ENCODE peak calls at places on chromosomes 2 and 18, in seven cellular contexts. One of them, this sample, is unnamed.

GRCh38 chr2:218079943-218080913 is 11.2 kb downstream of the RUFY4 start:
- DNase-seq in K562: no peak
- DNase-seq in GM12892: no peak
- DNase-seq in GM12878: no peak
- DNase-seq in HepG2: peak
- DNase-seq in H1: no peak
- DNase-seq in SK-N-SH: no peak
- DNase-seq in this sample: no peak

GRCh38 chr2:138112536-138112935 is 148.3 kb downstream of the HNMT start:
- DNase-seq in K562: no peak
- DNase-seq in GM12892: no peak
- DNase-seq in GM12878: no peak
- DNase-seq in HepG2: no peak
- DNase-seq in H1: no peak
- DNase-seq in SK-N-SH: no peak
- DNase-seq in this sample: no peak

GRCh38 chr2:675982-676646 is 1.1 kb downstream of the TMEM18 start:
- DNase-seq in K562: peak
- DNase-seq in GM12892: no peak
- DNase-seq in GM12878: no peak
- DNase-seq in HepG2: peak
- DNase-seq in H1: peak
- DNase-seq in SK-N-SH: peak
- DNase-seq in this sample: no peak

GRCh38 chr2:26581991-26582842 is 58.9 kb downstream of the CIB4 start:
- DNase-seq in K562: no peak
- DNase-seq in GM12892: no peak
- DNase-seq in GM12878: no peak
- DNase-seq in HepG2: no peak
- DNase-seq in H1: no peak
- DNase-seq in SK-N-SH: peak
- DNase-seq in this sample: no peak

GRCh38 chr2:88885275-88885674 is 193.8 kb downstream of the RPIA start:
- DNase-seq in K562: no peak
- DNase-seq in GM12892: no peak
- DNase-seq in GM12878: no peak
- DNase-seq in HepG2: no peak
- DNase-seq in H1: no peak
- DNase-seq in SK-N-SH: no peak
- DNase-seq in this sample: peak

GRCh38 chr2:210086292-210086691 is 83.9 kb downstream of the RPE start:
- DNase-seq in K562: no peak
- DNase-seq in GM12892: no peak
- DNase-seq in GM12878: no peak
- DNase-seq in HepG2: no peak
- DNase-seq in H1: no peak
- DNase-seq in SK-N-SH: no peak
- DNase-seq in this sample: no peak

GRCh38 chr2:179636100-179636980 is 225.1 kb downstream of the ZNF385B start:
- DNase-seq in K562: no peak
- DNase-seq in GM12892: no peak
- DNase-seq in GM12878: no peak
- DNase-seq in HepG2: peak
- DNase-seq in H1: no peak
- DNase-seq in SK-N-SH: no peak
- DNase-seq in this sample: no peak

GRCh38 chr2:168997113-168997512 is 34.0 kb downstream of the ABCB11 start:
- DNase-seq in K562: no peak
- DNase-seq in GM12892: no peak
- DNase-seq in GM12878: no peak
- DNase-seq in HepG2: no peak
- DNase-seq in H1: no peak
- DNase-seq in SK-N-SH: no peak
- DNase-seq in this sample: no peak

GRCh38 chr2:10303174-10303633 is 500 bp downstream of the HPCAL1 start:
- DNase-seq in K562: no peak
- DNase-seq in GM12892: no peak
- DNase-seq in GM12878: no peak
- DNase-seq in HepG2: no peak
- DNase-seq in H1: no peak
- DNase-seq in SK-N-SH: no peak
- DNase-seq in this sample: no peak

GRCh38 chr2:74264281-74264680 is 65.9 kb downstream of the MTHFD2 start:
- DNase-seq in K562: no peak
- DNase-seq in GM12892: no peak
- DNase-seq in GM12878: no peak
- DNase-seq in HepG2: no peak
- DNase-seq in H1: no peak
- DNase-seq in SK-N-SH: no peak
- DNase-seq in this sample: no peak

GRCh38 chr2:43948370-43948769 is 47.4 kb downstream of the LRPPRC start:
- DNase-seq in K562: no peak
- DNase-seq in GM12892: no peak
- DNase-seq in GM12878: no peak
- DNase-seq in HepG2: no peak
- DNase-seq in H1: no peak
- DNase-seq in SK-N-SH: no peak
- DNase-seq in this sample: no peak

GRCh38 chr2:38748857-38749804 is 2.0 kb downstream of the SRSF7 start:
- DNase-seq in K562: no peak
- DNase-seq in GM12892: no peak
- DNase-seq in GM12878: no peak
- DNase-seq in HepG2: no peak
- DNase-seq in H1: no peak
- DNase-seq in SK-N-SH: no peak
- DNase-seq in this sample: no peak

GRCh38 chr2:38747819-38748218 is 3.3 kb downstream of the SRSF7 start:
- DNase-seq in K562: no peak
- DNase-seq in GM12892: no peak
- DNase-seq in GM12878: no peak
- DNase-seq in HepG2: no peak
- DNase-seq in H1: no peak
- DNase-seq in SK-N-SH: no peak
- DNase-seq in this sample: no peak

GRCh38 chr2:38750011-38750792 is 959 bp downstream of the SRSF7 start:
- DNase-seq in K562: peak
- DNase-seq in GM12892: peak
- DNase-seq in GM12878: no peak
- DNase-seq in HepG2: no peak
- DNase-seq in H1: no peak
- DNase-seq in SK-N-SH: peak
- DNase-seq in this sample: peak

GRCh38 chr2:38747007-38747424 is 4.1 kb downstream of the SRSF7 start:
- DNase-seq in K562: no peak
- DNase-seq in GM12892: no peak
- DNase-seq in GM12878: no peak
- DNase-seq in HepG2: no peak
- DNase-seq in H1: no peak
- DNase-seq in SK-N-SH: peak
- DNase-seq in this sample: no peak

GRCh38 chr2:38748391-38748790 is 2.8 kb downstream of the SRSF7 start:
- DNase-seq in K562: no peak
- DNase-seq in GM12892: no peak
- DNase-seq in GM12878: no peak
- DNase-seq in HepG2: no peak
- DNase-seq in H1: no peak
- DNase-seq in SK-N-SH: no peak
- DNase-seq in this sample: no peak
- TF ChIP-seq TAF1 in K562: no peak
- TF ChIP-seq TAF1 in GM12892: no peak
- TF ChIP-seq TAF1 in GM12878: no peak
- TF ChIP-seq TAF1 in HepG2: no peak
- TF ChIP-seq TAF1 in H1: no peak
- TF ChIP-seq TAF1 in SK-N-SH: no peak
- TF ChIP-seq TAF1 in this sample: no peak

DNA sequence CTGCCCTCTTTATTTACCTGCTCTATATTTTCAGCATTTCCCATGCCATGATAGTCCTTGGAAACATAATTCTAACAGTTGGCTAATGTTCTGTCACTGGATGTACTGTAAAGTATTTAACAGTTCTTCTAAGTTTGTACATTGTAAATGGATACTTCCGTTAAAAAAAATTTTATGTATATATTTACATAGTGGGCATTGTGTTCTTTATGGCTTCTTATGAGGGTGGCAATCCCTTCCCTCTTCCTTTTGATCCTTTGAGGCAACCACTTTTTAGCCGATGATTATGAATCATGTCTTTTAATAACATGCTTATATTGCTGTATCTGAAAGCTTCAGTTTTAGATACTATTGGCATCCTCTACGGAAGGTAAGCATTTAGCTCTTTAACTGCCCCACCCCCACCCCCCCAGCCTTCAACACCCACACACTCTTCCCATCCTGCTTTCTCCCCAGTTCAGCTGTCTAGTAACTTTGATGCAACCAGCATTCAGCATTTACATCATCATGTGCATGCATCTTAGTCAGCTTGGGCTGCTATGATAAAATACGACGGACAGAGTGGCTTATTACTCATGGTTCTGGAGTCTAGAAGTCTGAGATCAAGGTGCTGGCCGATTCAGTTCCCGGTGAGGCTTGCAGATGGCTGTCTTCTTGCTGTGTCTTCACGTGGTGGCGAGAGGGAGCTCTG is 21.0 kb upstream of the EDAR start:
- DNase-seq in K562: no peak
- DNase-seq in GM12892: no peak
- DNase-seq in GM12878: no peak
- DNase-seq in HepG2: no peak
- DNase-seq in H1: no peak
- DNase-seq in SK-N-SH: no peak
- DNase-seq in this sample: no peak
- TF ChIP-seq TAF1 in K562: no peak
- TF ChIP-seq TAF1 in GM12892: no peak
- TF ChIP-seq TAF1 in GM12878: no peak
- TF ChIP-seq TAF1 in HepG2: no peak
- TF ChIP-seq TAF1 in H1: no peak
- TF ChIP-seq TAF1 in SK-N-SH: no peak
- TF ChIP-seq TAF1 in this sample: no peak

GRCh38 chr18:75639468-75639831 is 211.9 kb upstream of the SMIM21 start:
- DNase-seq in K562: no peak
- DNase-seq in GM12892: no peak
- DNase-seq in GM12878: no peak
- DNase-seq in HepG2: no peak
- DNase-seq in H1: no peak
- DNase-seq in SK-N-SH: no peak
- DNase-seq in this sample: no peak

GRCh38 chr18:75635096-75635495 is 207.6 kb upstream of the SMIM21 start:
- DNase-seq in K562: no peak
- DNase-seq in GM12892: no peak
- DNase-seq in GM12878: no peak
- DNase-seq in HepG2: no peak
- DNase-seq in H1: no peak
- DNase-seq in SK-N-SH: no peak
- DNase-seq in this sample: no peak

GRCh38 chr18:75643083-75643482 is 215.6 kb upstream of the SMIM21 start:
- DNase-seq in K562: no peak
- DNase-seq in GM12892: no peak
- DNase-seq in GM12878: no peak
- DNase-seq in HepG2: no peak
- DNase-seq in H1: no peak
- DNase-seq in SK-N-SH: no peak
- DNase-seq in this sample: no peak

GRCh38 chr18:75638223-75638596 is 210.7 kb upstream of the SMIM21 start:
- DNase-seq in K562: no peak
- DNase-seq in GM12892: no peak
- DNase-seq in GM12878: no peak
- DNase-seq in HepG2: no peak
- DNase-seq in H1: no peak
- DNase-seq in SK-N-SH: no peak
- DNase-seq in this sample: no peak

DNA sequence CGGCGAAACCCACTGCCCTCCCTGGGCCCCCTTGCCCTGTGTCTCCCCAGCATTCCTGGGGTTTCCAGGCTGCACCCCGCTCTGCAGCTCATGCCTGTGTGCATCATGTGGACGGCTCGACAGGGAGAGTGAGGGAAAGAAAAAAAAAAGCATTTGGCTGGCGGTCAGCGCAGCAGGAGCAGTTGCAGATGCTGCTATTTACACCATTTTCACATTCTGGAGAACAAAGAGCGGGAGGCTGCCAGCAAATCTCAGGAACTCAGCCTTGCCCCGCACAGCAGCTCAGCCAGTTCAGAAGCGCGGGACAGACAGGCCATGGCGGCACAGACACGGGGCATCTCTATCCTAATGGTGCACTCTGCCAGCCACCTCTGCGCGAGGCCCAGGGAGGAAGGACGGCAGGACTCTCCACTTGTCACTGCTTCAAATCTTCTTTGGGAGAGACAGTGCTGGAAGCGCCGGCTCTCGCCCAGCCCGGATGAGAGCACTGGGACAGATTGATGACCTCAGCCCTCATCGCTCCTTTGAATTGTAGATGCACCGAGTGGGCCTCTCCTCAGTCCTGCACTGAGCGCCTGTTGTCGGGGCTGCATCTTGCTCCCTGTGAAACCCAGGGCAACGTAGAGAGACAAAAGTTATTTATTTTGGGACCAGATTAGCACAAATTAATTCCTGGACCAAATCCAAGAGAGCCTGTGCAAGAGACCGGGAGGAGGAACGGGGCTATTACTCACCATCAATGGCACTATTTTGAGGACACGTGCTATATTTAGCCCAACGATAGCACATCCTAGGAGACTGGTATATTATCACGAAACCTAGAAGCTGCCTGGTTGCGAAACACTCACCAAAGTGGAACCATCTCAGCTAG is 211.3 kb upstream of the SMIM21 start:
- DNase-seq in K562: no peak
- DNase-seq in GM12892: no peak
- DNase-seq in GM12878: no peak
- DNase-seq in HepG2: no peak
- DNase-seq in H1: peak
- DNase-seq in SK-N-SH: no peak
- DNase-seq in this sample: no peak
- TF ChIP-seq TAF1 in K562: no peak
- TF ChIP-seq TAF1 in GM12892: no peak
- TF ChIP-seq TAF1 in GM12878: no peak
- TF ChIP-seq TAF1 in HepG2: no peak
- TF ChIP-seq TAF1 in H1: peak
- TF ChIP-seq TAF1 in SK-N-SH: no peak
- TF ChIP-seq TAF1 in this sample: no peak

GRCh38 chr2:101622210-101622609 is 75.3 kb upstream of the MAP4K4 start:
- DNase-seq in K562: no peak
- DNase-seq in GM12892: no peak
- DNase-seq in GM12878: no peak
- DNase-seq in HepG2: no peak
- DNase-seq in H1: no peak
- DNase-seq in SK-N-SH: no peak
- DNase-seq in this sample: no peak
- TF ChIP-seq TAF1 in K562: no peak
- TF ChIP-seq TAF1 in GM12892: no peak
- TF ChIP-seq TAF1 in GM12878: no peak
- TF ChIP-seq TAF1 in HepG2: no peak
- TF ChIP-seq TAF1 in H1: no peak
- TF ChIP-seq TAF1 in SK-N-SH: no peak
- TF ChIP-seq TAF1 in this sample: no peak

This sample was measured in GM12891.